ENCODE peak calls at places on chromosome 17, in seven cellular contexts. One of them, this sample, is unnamed.

GRCh38 chr17:10029129-10029528 is 124.1 kb upstream of the RCVRN start:
- DNase-seq in activated B cell treated with CpG ODN at 0.5 μM for 24 hours: no peak
- DNase-seq in osteocyte: no peak
- DNase-seq in fibroblast of gingiva: no peak
- DNase-seq in NCI-H1105: no peak
- DNase-seq in left colon: no peak
- DNase-seq in LoVo: no peak
- DNase-seq in this sample: no peak

GRCh38 chr17:45018514-45019176 is 32.8 kb downstream of the DCAKD start:
- DNase-seq in activated B cell treated with CpG ODN at 0.5 μM for 24 hours: no peak
- DNase-seq in NCI-H1105: peak; percentile 8
- DNase-seq in left colon: no peak
- DNase-seq in osteocyte: no peak
- DNase-seq in fibroblast of gingiva: no peak
- DNase-seq in LoVo: no peak
- DNase-seq in this sample: peak; percentile 78

GRCh38 chr17:18011286-18011685 is 27.7 kb downstream of the ATPAF2 start:
- DNase-seq in NCI-H1105: no peak
- DNase-seq in left colon: no peak
- DNase-seq in LoVo: no peak
- DNase-seq in activated B cell treated with CpG ODN at 0.5 μM for 24 hours: no peak
- DNase-seq in osteocyte: no peak
- DNase-seq in fibroblast of gingiva: no peak
- DNase-seq in this sample: no peak

GRCh38 chr17:29116652-29117439 is 63.4 kb downstream of the MYO18A start:
- DNase-seq in osteocyte: peak; percentile 90
- DNase-seq in NCI-H1105: peak; percentile 18
- DNase-seq in activated B cell treated with CpG ODN at 0.5 μM for 24 hours: peak; percentile 63
- DNase-seq in LoVo: peak; percentile 29
- DNase-seq in left colon: no peak
- DNase-seq in fibroblast of gingiva: peak; percentile 44
- DNase-seq in this sample: peak; percentile 81

GRCh38 chr17:40551091-40551873 is 14.0 kb downstream of the CCR7 start:
- DNase-seq in NCI-H1105: no peak
- DNase-seq in osteocyte: peak; percentile 90
- DNase-seq in activated B cell treated with CpG ODN at 0.5 μM for 24 hours: peak; percentile 19
- DNase-seq in LoVo: no peak
- DNase-seq in fibroblast of gingiva: peak; percentile 100
- DNase-seq in left colon: peak; percentile 74
- DNase-seq in this sample: no peak

GRCh38 chr17:48624544-48625501 is 1.3 kb downstream of the HOXB9 start:
- DNase-seq in activated B cell treated with CpG ODN at 0.5 μM for 24 hours: no peak
- DNase-seq in osteocyte: no peak
- DNase-seq in NCI-H1105: peak; percentile 4
- DNase-seq in LoVo: no peak
- DNase-seq in fibroblast of gingiva: no peak
- DNase-seq in left colon: no peak
- DNase-seq in this sample: peak; percentile 68

GRCh38 chr17:45325810-45326209 is 9.0 kb upstream of the MAP3K14 start:
- DNase-seq in left colon: no peak
- DNase-seq in NCI-H1105: no peak
- DNase-seq in osteocyte: no peak
- DNase-seq in activated B cell treated with CpG ODN at 0.5 μM for 24 hours: no peak
- DNase-seq in fibroblast of gingiva: no peak
- DNase-seq in LoVo: no peak
- DNase-seq in this sample: no peak

GRCh38 chr17:64160378-64160777 is 30.4 kb upstream of the ERN1 start:
- DNase-seq in osteocyte: no peak
- DNase-seq in activated B cell treated with CpG ODN at 0.5 μM for 24 hours: no peak
- DNase-seq in fibroblast of gingiva: peak; percentile 60
- DNase-seq in left colon: no peak
- DNase-seq in LoVo: no peak
- DNase-seq in NCI-H1105: no peak
- DNase-seq in this sample: no peak

GRCh38 chr17:67238976-67239375 is 6.0 kb downstream of the HELZ start:
- DNase-seq in NCI-H1105: no peak
- DNase-seq in activated B cell treated with CpG ODN at 0.5 μM for 24 hours: no peak
- DNase-seq in osteocyte: no peak
- DNase-seq in fibroblast of gingiva: no peak
- DNase-seq in left colon: no peak
- DNase-seq in LoVo: no peak
- DNase-seq in this sample: no peak

GRCh38 chr17:27283057-27283456 is 10.9 kb upstream of the WSB1 start:
- DNase-seq in left colon: no peak
- DNase-seq in activated B cell treated with CpG ODN at 0.5 μM for 24 hours: no peak
- DNase-seq in LoVo: no peak
- DNase-seq in NCI-H1105: no peak
- DNase-seq in fibroblast of gingiva: no peak
- DNase-seq in osteocyte: no peak
- DNase-seq in this sample: no peak

GRCh38 chr17:65058615-65059014 is 2.1 kb upstream of the GNA13 start:
- DNase-seq in NCI-H1105: no peak
- DNase-seq in LoVo: no peak
- DNase-seq in activated B cell treated with CpG ODN at 0.5 μM for 24 hours: no peak
- DNase-seq in osteocyte: no peak
- DNase-seq in left colon: no peak
- DNase-seq in fibroblast of gingiva: no peak
- DNase-seq in this sample: no peak

GRCh38 chr17:31533546-31534155 is 142.2 kb downstream of the RAB11FIP4 start:
- DNase-seq in fibroblast of gingiva: peak; percentile 17
- DNase-seq in activated B cell treated with CpG ODN at 0.5 μM for 24 hours: no peak
- DNase-seq in NCI-H1105: no peak
- DNase-seq in osteocyte: no peak
- DNase-seq in LoVo: no peak
- DNase-seq in left colon: no peak
- DNase-seq in this sample: no peak

GRCh38 chr17:77523562-77523961 is 382.8 kb downstream of the SEC14L1 start:
- DNase-seq in activated B cell treated with CpG ODN at 0.5 μM for 24 hours: no peak
- DNase-seq in left colon: no peak
- DNase-seq in osteocyte: no peak
- DNase-seq in NCI-H1105: no peak
- DNase-seq in fibroblast of gingiva: no peak
- DNase-seq in LoVo: no peak
- DNase-seq in this sample: no peak